ENCODE peak calls at places on chromosomes 5 and 9, in eight cellular contexts. O is heart left ventricle, D is mesothelial cell of epicardium, U is testis, K is progenitor cell of endocrine pancreas, X is GM13977, R is NB4, F is cardiac muscle cell. J is an unnamed sample.

GRCh38 chr5:138975098-138975847 is 100.1 kb upstream of the LRRTM2 start:
- DNase-seq in U (peak), O (peak), D (peak), X (no peak), R (peak), K (no peak), F (peak), J (no peak)

GRCh38 chr9:130467371-130467770 is 22.6 kb downstream of the ASS1 start:
- DNase-seq in K (no peak), U (no peak), O (no peak), R (no peak), X (no peak), D (no peak), F (no peak), J (no peak)

GRCh38 chr9:115845648-115846312 is 307.8 kb upstream of the PAPPA start:
- DNase-seq in X (no peak), R (no peak), F (peak), K (no peak), D (no peak), O (no peak), U (no peak), J (no peak)

GRCh38 chr5:140840978-140841962 is at the start of gene PCDHA8:
- DNase-seq in D (no peak), O (no peak), X (no peak), R (peak), F (no peak), U (peak), K (no peak), J (no peak)

GRCh38 chr5:105754056-105754455 is 1916.7 kb downstream of the EFNA5 start:
- DNase-seq in U (no peak), R (no peak), K (no peak), F (no peak), D (no peak), O (no peak), X (no peak), J (no peak)

GRCh38 chr5:168666356-168666755 is 87.2 kb upstream of the PANK3 start:
- DNase-seq in X (no peak), F (no peak), O (no peak), R (no peak), K (no peak), U (no peak), D (no peak), J (no peak)

GRCh38 chr9:28197653-28198052 is 624.4 kb upstream of the C9orf72 start:
- DNase-seq in U (no peak), X (no peak), R (no peak), O (no peak), K (no peak), D (no peak), F (no peak), J (no peak)

GRCh38 chr5:133873454-133873853 is 95.0 kb downstream of the C5orf15 start:
- DNase-seq in R (no peak), D (no peak), K (no peak), U (no peak), O (no peak), F (peak), X (no peak), J (no peak)

GRCh38 chr9:27595733-27596132 is 22.5 kb upstream of the C9orf72 start:
- DNase-seq in R (no peak), X (no peak), D (no peak), F (no peak), K (no peak), O (no peak), U (no peak), J (no peak)

GRCh38 chr5:159106569-159107282 is 7.0 kb upstream of the EBF1 start:
- DNase-seq in O (peak), D (peak), F (peak), K (peak), R (peak), X (peak), U (peak), J (peak)

GRCh38 chr9:107737987-107738743 is 248.6 kb upstream of the KLF4 start:
- DNase-seq in K (no peak), R (no peak), F (peak), U (peak), O (no peak), D (no peak), X (no peak), J (no peak)

GRCh38 chr9:129432671-129433154 is 188.2 kb downstream of the C9orf50 start:
- DNase-seq in O (no peak), F (no peak), R (no peak), D (no peak), X (no peak), K (no peak), U (no peak), J (no peak)

GRCh38 chr5:34618666-34619065 is 37.5 kb upstream of the RAI14 start:
- DNase-seq in U (no peak), R (no peak), X (no peak), K (no peak), D (no peak), F (no peak), O (no peak), J (no peak)

GRCh38 chr9:98074119-98074990 is 17.8 kb downstream of the NANS start:
- DNase-seq in O (peak), D (peak), K (peak), R (peak), F (peak), U (peak), X (peak), J (peak)

GRCh38 chr9:110049699-110050450 is 158.1 kb downstream of the C9orf152 start:
- DNase-seq in R (peak), X (peak), D (peak), U (peak), O (peak), K (peak), F (no peak), J (no peak)

GRCh38 chr5:134070979-134071849 is 43.3 kb upstream of the TCF7 start:
- DNase-seq in O (no peak), R (peak), D (no peak), K (no peak), U (peak), X (peak), F (peak), J (peak)

GRCh38 chr5:14937277-14937676 is 65.7 kb upstream of the ANKH start:
- DNase-seq in U (no peak), K (no peak), O (no peak), R (peak), X (no peak), F (no peak), D (no peak), J (no peak)

GRCh38 chr9:89992326-89993208 is 387.8 kb downstream of the GADD45G start:
- DNase-seq in R (no peak), D (no peak), K (no peak), O (no peak), U (peak), X (no peak), F (no peak), J (no peak)

GRCh38 chr5:537621-538071 is 13.4 kb upstream of the SLC9A3 start:
- DNase-seq in U (no peak), O (no peak), D (no peak), R (no peak), F (no peak), K (no peak), X (no peak), J (no peak)

GRCh38 chr9:82273121-82273520 is 284.5 kb downstream of the SPATA31D1 start:
- DNase-seq in R (no peak), O (no peak), X (no peak), F (no peak), D (no peak), U (no peak), K (no peak), J (no peak)

GRCh38 chr9:78605029-78605930 is 308.4 kb downstream of the PSAT1 start:
- DNase-seq in O (no peak), F (peak), K (no peak), U (no peak), X (no peak), R (no peak), D (no peak), J (no peak)

GRCh38 chr5:158875272-158875679 is 224.4 kb downstream of the EBF1 start:
- DNase-seq in D (no peak), U (no peak), X (peak), K (no peak), O (no peak), R (no peak), F (peak), J (no peak)

GRCh38 chr5:83715316-83716060 is 5.2 kb downstream of the HAPLN1 start:
- DNase-seq in R (no peak), F (no peak), O (no peak), K (no peak), X (no peak), U (no peak), D (no peak), J (no peak)

GRCh38 chr5:163360681-163361080 is 76.7 kb upstream of the CCNG1 start:
- DNase-seq in D (no peak), O (no peak), U (no peak), F (no peak), K (no peak), R (no peak), X (no peak), J (no peak)

GRCh38 chr5:78972654-78973428 is 12.3 kb downstream of the ARSB start:
- DNase-seq in R (no peak), K (no peak), O (peak), F (peak), U (peak), D (peak), X (no peak), J (no peak)

GRCh38 chr5:174877987-174878386 is 153.6 kb downstream of the MSX2 start:
- DNase-seq in X (no peak), O (no peak), R (no peak), F (no peak), D (no peak), U (no peak), K (no peak), J (no peak)

GRCh38 chr9:99967457-99967856 is 61.0 kb downstream of the STX17 start:
- DNase-seq in U (no peak), O (no peak), F (no peak), R (no peak), X (no peak), K (no peak), D (no peak), J (no peak)

GRCh38 chr5:34563951-34564705 is 92.0 kb upstream of the RAI14 start:
- DNase-seq in F (peak), U (peak), X (no peak), R (no peak), O (peak), D (no peak), K (no peak), J (no peak)

GRCh38 chr9:4293293-4293931 is 6.5 kb downstream of the GLIS3 start:
- DNase-seq in R (no peak), F (peak), D (no peak), U (no peak), O (no peak), X (no peak), K (no peak), J (no peak)

GRCh38 chr5:97600486-97600885 is 417.4 kb upstream of the RIOK2 start:
- DNase-seq in U (no peak), R (no peak), F (no peak), D (no peak), O (no peak), K (no peak), X (no peak), J (no peak)

GRCh38 chr9:106880863-106881262 is 17.9 kb downstream of the ZNF462 start:
- DNase-seq in U (peak), K (no peak), D (no peak), O (no peak), F (peak), R (no peak), X (no peak), J (no peak)

GRCh38 chr5:40041452-40041851 is 616.7 kb upstream of the DAB2 start:
- DNase-seq in F (no peak), D (no peak), K (no peak), O (no peak), R (no peak), U (no peak), X (no peak), J (no peak)

GRCh38 chr5:3321923-3322322 is 273.7 kb upstream of the IRX1 start:
- DNase-seq in K (no peak), F (no peak), U (no peak), R (no peak), D (no peak), O (no peak), X (no peak), J (no peak)

GRCh38 chr5:43313854-43314457 is 744 bp upstream of the HMGCS1 start:
- DNase-seq in F (peak), D (no peak), O (peak), X (no peak), U (peak), R (no peak), K (no peak), J (no peak)

GRCh38 chr9:76374702-76375543 is 19.3 kb downstream of the RFK start:
- DNase-seq in O (peak), K (no peak), F (peak), D (no peak), R (no peak), X (no peak), U (peak), J (no peak)

GRCh38 chr5:16736158-16736994 is 119.6 kb upstream of the RETREG1 start:
- DNase-seq in F (peak), X (no peak), D (peak), R (no peak), U (peak), K (peak), O (peak), J (no peak)

GRCh38 chr9:113511856-113512761 is 48.6 kb downstream of the RGS3 start:
- DNase-seq in R (peak), K (no peak), U (no peak), X (peak), D (no peak), F (peak), O (no peak), J (peak)

GRCh38 chr5:74957906-74958305 is 91.7 kb upstream of the FAM169A start:
- DNase-seq in D (no peak), O (no peak), X (no peak), F (no peak), K (no peak), U (no peak), R (no peak), J (no peak)

GRCh38 chr9:14098102-14098501 is 215.8 kb downstream of the NFIB start:
- DNase-seq in K (no peak), F (no peak), O (no peak), R (no peak), U (no peak), X (no peak), D (no peak), J (no peak)

GRCh38 chr9:14095272-14095671 is 218.7 kb downstream of the NFIB start:
- DNase-seq in D (no peak), R (no peak), U (no peak), X (no peak), K (no peak), F (no peak), O (no peak), J (no peak)

GRCh38 chr9:14097666-14098065 is 216.3 kb downstream of the NFIB start:
- DNase-seq in D (no peak), U (no peak), X (no peak), O (no peak), F (no peak), K (no peak), R (no peak), J (no peak)

GRCh38 chr9:14097215-14097614 is 216.7 kb downstream of the NFIB start:
- DNase-seq in K (no peak), F (peak), D (no peak), U (no peak), X (no peak), R (no peak), O (no peak), J (no peak)

GRCh38 chr9:14096182-14096922 is 217.6 kb downstream of the NFIB start:
- DNase-seq in D (no peak), X (no peak), K (no peak), U (no peak), R (no peak), F (peak), O (peak), J (no peak)
- TF ChIP-seq CTCF in D (no peak), X (no peak), K (no peak), U (no peak), R (no peak), F (no peak), O (no peak), J (no peak)

GRCh38 chr9:112170968-112171367 is 4.1 kb downstream of the SUSD1 start:
- DNase-seq in K (no peak), U (no peak), O (no peak), F (no peak), X (no peak), R (no peak), D (no peak), J (no peak)
- TF ChIP-seq CTCF in K (no peak), U (no peak), O (no peak), F (no peak), X (no peak), R (no peak), D (no peak), J (no peak)

DNA sequence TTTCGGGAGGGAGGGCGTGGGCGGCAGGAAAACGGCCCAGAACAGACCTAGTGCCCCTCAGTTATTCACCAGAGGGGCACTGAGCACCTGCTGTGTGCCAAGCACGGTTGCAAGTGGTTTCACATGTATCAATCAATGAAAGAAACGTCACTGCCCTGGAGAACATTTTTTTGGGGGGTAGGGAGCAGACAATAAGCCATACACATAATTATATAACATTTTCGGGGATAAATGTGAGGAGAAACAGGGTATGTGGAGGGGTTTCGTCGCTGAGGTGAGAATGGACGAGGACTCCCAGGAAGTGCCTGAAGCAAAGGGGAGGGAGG is 444 bp upstream of the ZNF354A start:
- DNase-seq in O (no peak), X (no peak), K (no peak), U (no peak), F (no peak), D (no peak), R (peak), J (no peak)
- TF ChIP-seq CTCF in O (peak), X (no peak), K (no peak), U (no peak), F (no peak), D (no peak), R (no peak), J (no peak)

DNA sequence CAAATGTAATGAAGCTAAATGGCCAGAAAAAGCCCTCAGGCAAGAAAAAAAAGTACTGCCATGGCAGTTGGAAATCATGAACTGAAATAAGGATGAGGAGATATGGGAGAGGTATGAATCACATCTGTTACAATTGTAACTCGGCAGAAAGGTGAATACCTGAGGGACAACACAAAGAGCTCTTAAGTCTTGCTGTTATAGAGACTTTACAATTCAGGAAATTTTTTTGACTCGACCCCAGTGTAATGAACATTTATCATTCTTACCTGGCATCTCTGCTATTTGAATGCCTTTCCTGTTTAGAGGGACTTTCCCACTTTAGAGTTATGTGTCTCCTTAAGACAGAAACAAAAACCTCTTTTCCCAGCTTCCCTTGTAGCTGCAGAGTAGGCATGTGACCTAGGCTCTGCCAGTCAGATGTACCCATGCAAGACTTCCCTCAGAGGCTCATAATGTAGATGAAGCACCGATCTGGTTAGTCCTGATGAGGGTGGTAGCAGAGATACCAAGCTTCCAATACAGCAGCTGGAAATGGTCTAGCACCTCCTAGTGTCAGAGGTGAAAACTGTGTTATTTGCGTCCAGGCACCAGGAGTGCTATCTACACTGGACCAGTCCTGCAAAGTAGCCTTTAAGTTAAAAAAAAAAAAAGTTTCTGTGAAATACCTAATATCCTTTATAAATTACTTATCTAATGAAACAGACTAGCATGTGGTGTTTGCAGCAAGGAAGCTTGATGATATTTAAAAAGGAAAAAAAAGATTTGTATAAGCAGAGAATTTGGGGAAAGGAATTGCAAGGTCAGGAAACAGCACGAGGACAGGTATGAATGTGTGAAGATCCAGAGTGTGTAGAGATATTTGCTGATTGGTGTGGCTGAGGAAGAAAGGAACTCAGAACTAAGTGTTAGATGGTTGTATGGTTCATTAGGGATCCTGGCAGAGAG is 146.9 kb upstream of the SLC1A3 start:
- DNase-seq in K (no peak), R (peak), X (no peak), O (no peak), F (no peak), D (no peak), U (no peak), J (no peak)
- TF ChIP-seq CTCF in K (peak), R (peak), X (peak), O (no peak), F (no peak), D (no peak), U (no peak), J (no peak)

GRCh38 chr5:23840083-23840482 is 332.7 kb downstream of the PRDM9 start:
- DNase-seq in U (no peak), X (no peak), F (no peak), D (no peak), R (no peak), O (no peak), K (no peak), J (no peak)
- TF ChIP-seq CTCF in U (no peak), X (peak), F (no peak), D (no peak), R (no peak), O (no peak), K (peak), J (no peak)

DNA sequence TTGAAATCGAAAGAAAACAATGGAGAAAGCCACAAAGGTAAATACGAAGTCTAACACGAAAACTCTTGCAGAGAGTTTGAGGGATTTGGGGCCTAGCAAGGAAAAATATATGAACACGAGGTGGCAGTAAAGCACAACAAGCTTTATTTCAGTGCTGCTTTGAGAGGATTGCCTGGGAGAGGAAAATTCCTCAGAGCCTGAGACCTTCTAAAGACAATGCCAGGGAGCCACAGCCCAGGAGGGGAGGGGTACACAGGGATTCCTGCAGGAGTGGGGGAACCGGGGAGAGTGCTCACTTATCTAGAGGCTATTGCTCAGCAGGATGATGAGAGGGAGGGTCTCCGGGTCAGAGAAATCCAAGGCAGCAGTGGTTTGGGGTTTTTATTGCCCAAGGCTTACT is 134.9 kb upstream of the ADCY2 start:
- DNase-seq in X (peak), K (no peak), O (no peak), R (peak), D (no peak), F (peak), U (peak), J (peak)
- TF ChIP-seq CTCF in X (peak), K (peak), O (peak), R (peak), D (no peak), F (peak), U (peak), J (peak)

GRCh38 chr9:35954942-35955546 is 2.9 kb downstream of the OR2S2 start:
- DNase-seq in O (peak), R (peak), F (peak), X (peak), U (peak), K (no peak), D (peak), J (peak)
- TF ChIP-seq CTCF in O (peak), R (peak), F (peak), X (peak), U (peak), K (peak), D (peak), J (peak)

GRCh38 chr9:124517600-124517999 is 10.4 kb upstream of the NR5A1 start:
- DNase-seq in U (no peak), X (no peak), K (no peak), D (no peak), F (no peak), O (no peak), R (no peak), J (no peak)

GRCh38 chr9:124520206-124520596 is 13.0 kb upstream of the NR5A1 start:
- DNase-seq in K (no peak), F (peak), D (no peak), O (no peak), U (peak), X (no peak), R (no peak), J (no peak)

GRCh38 chr9:124514874-124515273 is 7.7 kb upstream of the NR5A1 start:
- DNase-seq in U (no peak), X (no peak), K (no peak), D (no peak), F (no peak), R (no peak), O (no peak), J (no peak)

GRCh38 chr9:124521142-124521541 is 13.9 kb upstream of the NR5A1 start:
- DNase-seq in X (no peak), O (no peak), U (no peak), K (no peak), F (no peak), R (no peak), D (no peak), J (no peak)

GRCh38 chr9:124518116-124518515 is 10.9 kb upstream of the NR5A1 start:
- DNase-seq in F (no peak), O (no peak), K (no peak), U (no peak), D (no peak), X (no peak), R (no peak), J (no peak)
- TF ChIP-seq CTCF in F (no peak), O (no peak), K (no peak), U (no peak), D (no peak), X (no peak), R (no peak), J (no peak)